ENCODE peak calls at places on chromosomes 2 and 18, in nine cellular contexts. F is K562, Q is sigmoid colon, M is breast epithelium, I is spleen, N is SK-N-SH, P is endothelial cell of umbilical vein, W is GM23338, R is prostate gland. X is an unnamed sample.
A peak's percentile ranks its signal among the peaks of the same experiment; 100 is the strongest.

GRCh38 chr2:136291871-136292270 is 173.9 kb upstream of the CXCR4 start:
- DNase-seq in F (no peak), Q (no peak), W (no peak), M (no peak), R (no peak), P (no peak), I (no peak), N (no peak), X (no peak)

GRCh38 chr18:12023375-12023774 is 42.1 kb downstream of the IMPA2 start:
- DNase-seq in P (no peak), W (no peak), N (no peak), F (no peak), Q (peak; percentile 22), I (peak; percentile 33), M (no peak), R (no peak), X (no peak)

GRCh38 chr2:133405252-133405651 is 163.0 kb downstream of the NCKAP5 start:
- DNase-seq in N (no peak), W (no peak), M (no peak), P (no peak), I (no peak), R (no peak), Q (no peak), F (no peak), X (no peak)

GRCh38 chr18:8890957-8891464 is 185.7 kb downstream of the MTCL1 start:
- DNase-seq in W (peak; percentile 95), F (peak; percentile 83), R (no peak), Q (no peak), I (no peak), M (no peak), N (no peak), P (peak; percentile 83), X (peak; percentile 66)

GRCh38 chr2:80068068-80068467 is 236.5 kb downstream of the LRRTM1 start:
- DNase-seq in Q (no peak), F (no peak), P (no peak), M (no peak), R (no peak), W (no peak), I (no peak), N (no peak), X (no peak)

GRCh38 chr18:46609048-46609447 is 48.0 kb downstream of the LOXHD1 start:
- DNase-seq in Q (no peak), F (no peak), M (no peak), P (no peak), W (no peak), R (no peak), N (no peak), I (no peak), X (no peak)

GRCh38 chr2:178074123-178075005 is 1.8 kb upstream of the PDE11A start:
- DNase-seq in I (no peak), F (peak; percentile 57), R (no peak), Q (no peak), W (no peak), N (no peak), M (no peak), P (peak; percentile 12), X (no peak)

GRCh38 chr18:2894131-2894840 is 47.5 kb downstream of the EMILIN2 start:
- DNase-seq in W (no peak), P (no peak), F (peak; percentile 71), R (no peak), M (no peak), Q (no peak), I (no peak), N (no peak), X (no peak)

GRCh38 chr2:224024270-224024669 is 14.8 kb downstream of the SERPINE2 start:
- DNase-seq in M (no peak), F (no peak), N (no peak), W (peak; percentile 51), I (no peak), Q (no peak), R (no peak), P (no peak), X (no peak)

GRCh38 chr2:96090527-96090926 is 25.8 kb downstream of the ADRA2B start:
- DNase-seq in R (no peak), P (no peak), W (no peak), F (no peak), Q (no peak), M (no peak), I (no peak), N (no peak), X (no peak)

GRCh38 chr18:71045331-71046065 is 756.7 kb downstream of the SOCS6 start:
- DNase-seq in P (peak; percentile 58), M (no peak), W (no peak), F (no peak), R (no peak), Q (no peak), N (no peak), I (no peak), X (no peak)

GRCh38 chr18:7754725-7755181 is 187.6 kb downstream of the PTPRM start:
- DNase-seq in R (peak; percentile 45), F (no peak), W (no peak), M (no peak), P (no peak), I (no peak), Q (no peak), N (no peak), X (no peak)

GRCh38 chr2:164992818-164993217 is 37.5 kb upstream of the SLC38A11 start:
- DNase-seq in R (peak; percentile 78), N (peak; percentile 45), Q (peak; percentile 74), W (peak; percentile 90), F (no peak), I (no peak), P (peak; percentile 71), M (peak; percentile 74), X (peak; percentile 12)

GRCh38 chr2:203737360-203737759 is 30.9 kb downstream of the CD28 start:
- DNase-seq in P (no peak), W (no peak), Q (no peak), I (no peak), F (no peak), R (no peak), N (no peak), M (no peak), X (no peak)

DNA sequence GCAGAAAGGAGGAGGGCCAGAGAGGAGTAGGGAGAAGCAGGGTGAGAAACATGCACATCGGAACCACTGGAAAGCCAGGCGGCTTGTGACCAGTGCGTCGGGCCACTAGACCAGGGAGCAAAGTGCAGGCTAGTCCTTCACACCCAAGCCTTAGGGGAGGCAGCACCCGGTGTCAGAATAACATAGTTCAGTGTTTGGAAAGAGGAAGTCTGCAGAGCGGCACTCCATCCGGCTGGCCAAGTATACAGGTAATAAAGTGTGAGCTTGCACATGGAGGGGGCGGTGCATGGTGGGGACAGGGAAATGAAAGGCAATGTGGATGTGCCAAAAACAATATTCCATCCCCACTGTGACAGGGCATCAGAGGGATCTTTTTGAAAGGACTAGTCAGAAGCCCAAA is 69.7 kb downstream of the ZNF521 start:
- DNase-seq in I (no peak), F (no peak), Q (peak; percentile 64), M (peak; percentile 30), R (no peak), P (peak; percentile 69), W (no peak), N (no peak), X (no peak)
- H3K4me3 ChIP-seq in I (no peak overlapping the region), F (no peak overlapping the region), Q (no peak overlapping the region), M (peak overlapping the region; percentile 23), R (no peak overlapping the region), P (no peak overlapping the region), W (no peak overlapping the region), N (no peak overlapping the region), X (no peak overlapping the region)

GRCh38 chr2:9843229-9844035 is at the start of gene TAF1B:
- DNase-seq in M (peak; percentile 76), N (peak; percentile 99), W (peak; percentile 98), I (peak; percentile 96), R (peak; percentile 88), P (peak; percentile 96), F (peak; percentile 95), Q (peak; percentile 88), X (peak; percentile 74)

GRCh38 chr2:9847140-9847539 is 3.9 kb downstream of the TAF1B start:
- DNase-seq in R (no peak), F (no peak), I (no peak), M (no peak), P (no peak), Q (no peak), N (no peak), W (no peak), X (no peak)

GRCh38 chr2:9844581-9844980 is 1.3 kb downstream of the TAF1B start:
- DNase-seq in P (no peak), M (no peak), I (no peak), R (no peak), W (no peak), N (no peak), F (no peak), Q (no peak), X (no peak)

GRCh38 chr2:9844036-9844483 is 786 bp downstream of the TAF1B start:
- DNase-seq in F (no peak), R (no peak), M (no peak), N (no peak), P (no peak), W (peak; percentile 29), Q (no peak), I (no peak), X (no peak)

GRCh38 chr2:9846554-9846953 is 3.3 kb downstream of the TAF1B start:
- DNase-seq in Q (no peak), P (peak; percentile 26), I (no peak), R (no peak), N (no peak), M (no peak), F (no peak), W (no peak), X (no peak)
- H3K4me1 ChIP-seq in Q (peaks cover 19% of the 10 kb centered on the region), P (peaks cover 28% of the 10 kb centered on the region), I (peaks cover 13% of the 10 kb centered on the region), R (no peaks in the 10 kb centered on the region), N (peaks cover 20% of the 10 kb centered on the region), M (no peaks in the 10 kb centered on the region), F (peaks cover 10% of the 10 kb centered on the region), W (peaks cover 8% of the 10 kb centered on the region), X (peaks cover 11% of the 10 kb centered on the region)

GRCh38 chr2:192073878-192074277 is 120.9 kb downstream of the TMEFF2 start:
- DNase-seq in W (no peak), P (no peak), R (no peak), M (no peak), F (no peak), N (no peak), I (no peak), Q (no peak), X (no peak)
- TF ChIP-seq POLR2AphosphoS5 in W (no peak), P (no peak), R (no peak), M (no peak), F (no peak), N (no peak), I (no peak), Q (no peak), X (no peak)

DNA sequence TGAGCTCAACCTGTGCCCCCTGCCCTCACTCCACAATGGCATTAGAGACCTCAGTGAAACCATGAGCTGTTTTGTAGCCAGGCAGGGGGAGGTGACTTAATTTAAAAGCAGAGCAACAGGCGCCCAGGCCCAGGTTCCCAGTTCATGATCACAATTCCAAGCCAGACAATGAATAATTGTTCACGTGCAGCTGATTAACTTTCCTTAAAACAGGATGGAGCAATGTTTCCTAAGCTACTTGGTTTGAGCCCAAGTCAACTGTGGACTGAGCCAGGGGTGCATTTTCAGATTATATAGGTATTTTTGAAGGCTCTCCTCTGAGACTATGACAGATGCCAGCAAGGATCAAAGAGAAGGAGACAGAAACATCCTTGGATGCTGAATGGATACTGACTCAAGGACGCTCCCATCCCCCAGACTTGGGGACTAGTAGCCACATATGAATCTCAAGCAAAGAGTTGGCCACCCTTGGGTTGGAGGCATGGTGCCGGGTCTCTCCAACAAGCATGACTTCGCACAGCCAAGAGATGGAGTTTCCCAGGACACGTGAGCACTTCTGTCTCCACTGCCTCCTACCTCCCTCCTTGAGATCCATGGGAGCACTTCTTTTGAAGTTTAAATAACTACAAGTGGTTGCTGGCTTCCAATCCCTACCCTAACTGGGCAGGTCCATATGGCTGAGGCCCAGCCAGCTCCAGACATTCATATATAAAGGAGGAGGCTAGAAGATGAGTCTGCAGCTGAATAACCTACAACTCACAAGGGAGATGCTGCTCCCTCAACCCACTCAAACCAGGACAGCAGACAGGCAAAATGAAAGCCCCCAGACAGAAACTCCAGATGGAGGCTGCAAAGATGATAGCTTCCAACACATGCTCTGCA is 12.7 kb downstream of the SMAD7 start:
- DNase-seq in F (no peak), M (no peak), W (no peak), P (peak; percentile 23), N (no peak), Q (no peak), R (no peak), I (no peak), X (no peak)
- H3K4me3 ChIP-seq in F (no peak overlapping the region), M (peak overlapping the region; percentile 61), W (no peak overlapping the region), P (no peak overlapping the region), N (no peak overlapping the region), Q (no peak overlapping the region), R (no peak overlapping the region), I (no peak overlapping the region), X (no peak overlapping the region)